ENCODE peak calls at places on chromosomes 6 and 20, in nine cellular contexts. One of them, this sample, is unnamed.
A peak's percentile ranks its signal among the peaks of the same experiment; 100 is the strongest.

GRCh38 chr20:62362991-62363919 is 3.9 kb downstream of the LAMA5 start:
- DNase-seq in A549: peak; percentile 80
- DNase-seq in HCT116: no peak
- DNase-seq in K562: no peak
- DNase-seq in prostate gland: peak; percentile 8
- DNase-seq in body of pancreas: peak; percentile 2
- DNase-seq in heart left ventricle: peak; percentile 41
- DNase-seq in ovary: no peak
- DNase-seq in IMR-90: no peak
- DNase-seq in this sample: peak; percentile 59

GRCh38 chr20:62639765-62640164 is 2.5 kb upstream of the SLCO4A1 start:
- DNase-seq in A549: no peak
- DNase-seq in ovary: no peak
- DNase-seq in K562: no peak
- DNase-seq in body of pancreas: no peak
- DNase-seq in heart left ventricle: no peak
- DNase-seq in prostate gland: no peak
- DNase-seq in HCT116: no peak
- DNase-seq in IMR-90: no peak
- DNase-seq in this sample: no peak

GRCh38 chr6:159996087-159996622 is 27.3 kb downstream of the IGF2R start:
- DNase-seq in ovary: no peak
- DNase-seq in IMR-90: no peak
- DNase-seq in A549: no peak
- DNase-seq in K562: no peak
- DNase-seq in heart left ventricle: no peak
- DNase-seq in prostate gland: no peak
- DNase-seq in body of pancreas: no peak
- DNase-seq in HCT116: no peak
- DNase-seq in this sample: peak; percentile 57

GRCh38 chr6:11682525-11682924 is 96.1 kb downstream of the ADTRP start:
- DNase-seq in HCT116: no peak
- DNase-seq in IMR-90: peak; percentile 10
- DNase-seq in prostate gland: no peak
- DNase-seq in ovary: no peak
- DNase-seq in K562: no peak
- DNase-seq in heart left ventricle: no peak
- DNase-seq in A549: no peak
- DNase-seq in body of pancreas: no peak
- DNase-seq in this sample: no peak

GRCh38 chr6:157269261-157269794 is 54.0 kb downstream of the TMEM242 start:
- DNase-seq in body of pancreas: peak; percentile 65
- DNase-seq in heart left ventricle: peak; percentile 87
- DNase-seq in prostate gland: peak; percentile 18
- DNase-seq in HCT116: no peak
- DNase-seq in IMR-90: peak; percentile 60
- DNase-seq in A549: no peak
- DNase-seq in ovary: peak; percentile 80
- DNase-seq in K562: no peak
- DNase-seq in this sample: peak; percentile 27

GRCh38 chr6:130913119-130913518 is 85.9 kb downstream of the SMLR1 start:
- DNase-seq in body of pancreas: no peak
- DNase-seq in K562: no peak
- DNase-seq in heart left ventricle: no peak
- DNase-seq in IMR-90: no peak
- DNase-seq in prostate gland: no peak
- DNase-seq in ovary: no peak
- DNase-seq in A549: no peak
- DNase-seq in HCT116: no peak
- DNase-seq in this sample: no peak

GRCh38 chr20:52349806-52350205 is 158.2 kb upstream of the ZFP64 start:
- DNase-seq in A549: no peak
- DNase-seq in HCT116: no peak
- DNase-seq in heart left ventricle: no peak
- DNase-seq in body of pancreas: no peak
- DNase-seq in K562: no peak
- DNase-seq in prostate gland: no peak
- DNase-seq in IMR-90: no peak
- DNase-seq in ovary: no peak
- DNase-seq in this sample: no peak

GRCh38 chr6:82861121-82861520 is 204.5 kb downstream of the UBE3D start:
- DNase-seq in K562: no peak
- DNase-seq in prostate gland: no peak
- DNase-seq in A549: no peak
- DNase-seq in IMR-90: no peak
- DNase-seq in ovary: no peak
- DNase-seq in heart left ventricle: no peak
- DNase-seq in HCT116: no peak
- DNase-seq in body of pancreas: no peak
- DNase-seq in this sample: no peak

GRCh38 chr20:50335105-50335504 is 144.5 kb downstream of the CEBPB start:
- DNase-seq in K562: peak; percentile 50
- DNase-seq in prostate gland: no peak
- DNase-seq in A549: peak; percentile 77
- DNase-seq in ovary: no peak
- DNase-seq in HCT116: peak; percentile 68
- DNase-seq in IMR-90: peak; percentile 31
- DNase-seq in heart left ventricle: no peak
- DNase-seq in body of pancreas: peak; percentile 52
- DNase-seq in this sample: peak; percentile 65

GRCh38 chr6:30259140-30260035 is 46.2 kb upstream of the TRIM26 start:
- DNase-seq in HCT116: peak; percentile 40
- DNase-seq in heart left ventricle: peak; percentile 78
- DNase-seq in body of pancreas: peak; percentile 61
- DNase-seq in IMR-90: peak; percentile 81
- DNase-seq in A549: peak; percentile 61
- DNase-seq in prostate gland: peak; percentile 68
- DNase-seq in K562: no peak
- DNase-seq in ovary: peak; percentile 64
- DNase-seq in this sample: peak; percentile 57

GRCh38 chr6:16955899-16956298 is 146.0 kb upstream of the STMND1 start:
- DNase-seq in IMR-90: no peak
- DNase-seq in HCT116: no peak
- DNase-seq in prostate gland: no peak
- DNase-seq in K562: no peak
- DNase-seq in heart left ventricle: no peak
- DNase-seq in body of pancreas: no peak
- DNase-seq in ovary: no peak
- DNase-seq in A549: no peak
- DNase-seq in this sample: no peak

GRCh38 chr6:139841794-139842215 is 467.4 kb upstream of the CITED2 start:
- DNase-seq in ovary: no peak
- DNase-seq in HCT116: no peak
- DNase-seq in prostate gland: no peak
- DNase-seq in IMR-90: no peak
- DNase-seq in heart left ventricle: no peak
- DNase-seq in A549: no peak
- DNase-seq in K562: no peak
- DNase-seq in body of pancreas: no peak
- DNase-seq in this sample: no peak

GRCh38 chr6:153058291-153058690 is 55.8 kb upstream of the MTRF1L start:
- DNase-seq in prostate gland: no peak
- DNase-seq in K562: no peak
- DNase-seq in ovary: no peak
- DNase-seq in IMR-90: peak; percentile 58
- DNase-seq in heart left ventricle: no peak
- DNase-seq in HCT116: no peak
- DNase-seq in body of pancreas: no peak
- DNase-seq in A549: no peak
- DNase-seq in this sample: no peak

GRCh38 chr20:61907081-61907891 is 158.4 kb downstream of the TAF4 start:
- DNase-seq in HCT116: no peak
- DNase-seq in IMR-90: no peak
- DNase-seq in A549: no peak
- DNase-seq in prostate gland: no peak
- DNase-seq in K562: no peak
- DNase-seq in heart left ventricle: no peak
- DNase-seq in body of pancreas: no peak
- DNase-seq in ovary: no peak
- DNase-seq in this sample: no peak

GRCh38 chr6:27205375-27206278 is 41.9 kb upstream of the PRSS16 start:
- DNase-seq in body of pancreas: no peak
- DNase-seq in A549: no peak
- DNase-seq in heart left ventricle: no peak
- DNase-seq in prostate gland: no peak
- DNase-seq in HCT116: no peak
- DNase-seq in IMR-90: peak; percentile 24
- DNase-seq in ovary: no peak
- DNase-seq in K562: peak; percentile 44
- DNase-seq in this sample: no peak

GRCh38 chr6:156910938-156911337 is 133.8 kb downstream of the ARID1B start:
- DNase-seq in body of pancreas: no peak
- DNase-seq in ovary: no peak
- DNase-seq in K562: no peak
- DNase-seq in IMR-90: no peak
- DNase-seq in A549: no peak
- DNase-seq in heart left ventricle: no peak
- DNase-seq in HCT116: no peak
- DNase-seq in prostate gland: no peak
- DNase-seq in this sample: no peak

GRCh38 chr6:27295301-27296079 is 16.6 kb downstream of the POM121L2 start:
- DNase-seq in HCT116: peak; percentile 90
- DNase-seq in body of pancreas: no peak
- DNase-seq in prostate gland: no peak
- DNase-seq in IMR-90: peak; percentile 85
- DNase-seq in K562: peak; percentile 65
- DNase-seq in heart left ventricle: no peak
- DNase-seq in ovary: no peak
- DNase-seq in A549: peak; percentile 88
- DNase-seq in this sample: no peak

GRCh38 chr20:63642518-63643247 is 10.5 kb downstream of the STMN3 start:
- DNase-seq in K562: peak; percentile 8
- DNase-seq in IMR-90: no peak
- DNase-seq in prostate gland: no peak
- DNase-seq in A549: no peak
- DNase-seq in ovary: peak; percentile 35
- DNase-seq in body of pancreas: peak; percentile 35
- DNase-seq in heart left ventricle: no peak
- DNase-seq in HCT116: no peak
- DNase-seq in this sample: peak; percentile 42

GRCh38 chr6:27078734-27079357 is 168.7 kb upstream of the PRSS16 start:
- DNase-seq in body of pancreas: peak; percentile 65
- DNase-seq in IMR-90: peak; percentile 68
- DNase-seq in heart left ventricle: no peak
- DNase-seq in K562: peak; percentile 48
- DNase-seq in ovary: peak; percentile 8
- DNase-seq in HCT116: peak; percentile 52
- DNase-seq in prostate gland: peak; percentile 45
- DNase-seq in A549: peak; percentile 57
- DNase-seq in this sample: peak; percentile 44

DNA sequence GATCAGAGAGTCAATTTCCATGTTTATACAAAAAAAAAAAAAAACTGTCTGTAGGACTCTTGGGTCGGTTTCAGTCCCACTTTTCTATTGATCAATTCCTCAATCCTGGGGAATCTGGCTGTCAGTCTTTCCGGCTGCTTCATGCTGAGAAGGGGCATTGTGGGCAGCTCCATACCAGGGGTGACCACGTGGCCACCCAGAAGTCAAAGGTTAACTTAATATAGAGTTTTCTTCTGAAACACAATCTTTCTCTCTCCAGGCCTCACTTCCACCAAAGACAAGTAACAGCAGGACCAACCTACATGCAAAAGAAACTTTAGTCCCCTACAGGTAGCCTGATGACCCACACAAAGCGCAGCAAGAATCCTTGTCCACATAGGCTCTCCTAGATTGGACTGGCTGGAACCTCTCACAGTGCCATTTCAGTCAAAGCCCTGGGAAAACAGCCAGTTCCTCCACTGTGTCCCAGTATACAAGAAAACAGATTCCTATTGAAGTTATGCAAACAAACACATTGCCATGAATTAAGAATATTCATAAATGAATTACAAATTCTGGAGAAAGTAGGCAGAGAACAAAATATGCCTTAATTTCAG is 18.5 kb upstream of the SERPINB9 start:
- DNase-seq in heart left ventricle: no peak
- DNase-seq in body of pancreas: no peak
- DNase-seq in IMR-90: no peak
- DNase-seq in HCT116: no peak
- DNase-seq in K562: no peak
- DNase-seq in A549: no peak
- DNase-seq in ovary: no peak
- DNase-seq in prostate gland: no peak
- DNase-seq in this sample: no peak
- H3K4me1 ChIP-seq in heart left ventricle: peaks cover 5% of the 10 kb centered on the region
- H3K4me1 ChIP-seq in body of pancreas: no peaks in the 10 kb centered on the region
- H3K4me1 ChIP-seq in IMR-90: peaks cover 4% of the 10 kb centered on the region
- H3K4me1 ChIP-seq in HCT116: no peaks in the 10 kb centered on the region
- H3K4me1 ChIP-seq in K562: peaks cover 24% of the 10 kb centered on the region
- H3K4me1 ChIP-seq in A549: no peaks in the 10 kb centered on the region
- H3K4me1 ChIP-seq in ovary: no peaks in the 10 kb centered on the region
- H3K4me1 ChIP-seq in prostate gland: no peaks in the 10 kb centered on the region
- H3K4me1 ChIP-seq in this sample: no peaks in the 10 kb centered on the region

DNA sequence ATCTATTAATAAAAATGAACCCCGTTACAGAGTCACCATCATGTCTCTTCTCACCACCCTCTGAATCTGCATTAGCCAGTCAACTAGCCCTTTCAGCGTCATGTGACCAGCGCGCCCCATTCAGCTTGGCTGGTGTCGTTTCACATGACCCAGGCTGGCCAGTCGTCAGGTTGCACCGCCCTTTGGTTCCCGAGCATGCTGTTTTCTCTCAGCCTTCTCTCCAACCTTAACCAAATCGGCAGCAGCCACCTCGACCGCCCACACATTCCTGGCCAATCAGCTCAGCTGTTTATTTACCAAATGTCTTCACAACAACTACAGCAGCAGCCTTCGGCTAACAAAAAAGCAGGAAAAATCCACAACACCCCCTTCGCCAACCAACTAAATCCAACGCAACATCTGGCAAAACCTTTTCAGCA is 5.6 kb downstream of the SRSF3 start:
- DNase-seq in K562: peak; percentile 67
- DNase-seq in prostate gland: no peak
- DNase-seq in HCT116: no peak
- DNase-seq in ovary: peak; percentile 33
- DNase-seq in heart left ventricle: no peak
- DNase-seq in IMR-90: peak; percentile 40
- DNase-seq in body of pancreas: no peak
- DNase-seq in A549: peak; percentile 57
- DNase-seq in this sample: no peak
- TF ChIP-seq POLR2A in K562: no peak
- TF ChIP-seq POLR2A in prostate gland: no peak
- TF ChIP-seq POLR2A in HCT116: no peak
- TF ChIP-seq POLR2A in ovary: no peak
- TF ChIP-seq POLR2A in heart left ventricle: no peak
- TF ChIP-seq POLR2A in IMR-90: no peak
- TF ChIP-seq POLR2A in body of pancreas: no peak
- TF ChIP-seq POLR2A in A549: no peak
- TF ChIP-seq POLR2A in this sample: no peak

GRCh38 chr6:84516151-84516550 is 248.2 kb downstream of the TBX18 start:
- DNase-seq in prostate gland: no peak
- DNase-seq in A549: no peak
- DNase-seq in K562: no peak
- DNase-seq in body of pancreas: no peak
- DNase-seq in HCT116: no peak
- DNase-seq in ovary: no peak
- DNase-seq in heart left ventricle: no peak
- DNase-seq in IMR-90: no peak
- DNase-seq in this sample: no peak
- H3K4me1 ChIP-seq in prostate gland: no peaks in the 10 kb centered on the region
- H3K4me1 ChIP-seq in A549: peaks cover 23% of the 10 kb centered on the region
- H3K4me1 ChIP-seq in K562: no peaks in the 10 kb centered on the region
- H3K4me1 ChIP-seq in body of pancreas: no peaks in the 10 kb centered on the region
- H3K4me1 ChIP-seq in HCT116: no peaks in the 10 kb centered on the region
- H3K4me1 ChIP-seq in ovary: no peaks in the 10 kb centered on the region
- H3K4me1 ChIP-seq in heart left ventricle: no peaks in the 10 kb centered on the region
- H3K4me1 ChIP-seq in IMR-90: no peaks in the 10 kb centered on the region
- H3K4me1 ChIP-seq in this sample: no peaks in the 10 kb centered on the region

GRCh38 chr6:33213166-33213988 is 5.1 kb downstream of the RING1 start:
- DNase-seq in body of pancreas: no peak
- DNase-seq in A549: no peak
- DNase-seq in HCT116: no peak
- DNase-seq in ovary: no peak
- DNase-seq in heart left ventricle: peak; percentile 49
- DNase-seq in prostate gland: no peak
- DNase-seq in K562: peak; percentile 22
- DNase-seq in IMR-90: no peak
- DNase-seq in this sample: peak; percentile 18
- TF ChIP-seq POLR2A in body of pancreas: peak; percentile 44
- TF ChIP-seq POLR2A in A549: no peak
- TF ChIP-seq POLR2A in HCT116: no peak
- TF ChIP-seq POLR2A in ovary: no peak
- TF ChIP-seq POLR2A in heart left ventricle: no peak
- TF ChIP-seq POLR2A in prostate gland: no peak
- TF ChIP-seq POLR2A in K562: peak; percentile 56
- TF ChIP-seq POLR2A in IMR-90: peak; percentile 10
- TF ChIP-seq POLR2A in this sample: no peak

This sample was measured in thyroid gland.